ENCODE peak calls at places on chromosome 6, in four cellular contexts. One of them, this sample, is unnamed.

GRCh38 chr6:121951077-121951476 is 448.4 kb upstream of the HSF2 start:
- DNase-seq in right cardiac atrium: no peak
- DNase-seq in CD8-positive, alpha-beta memory T cell: no peak
- DNase-seq in colonic mucosa: no peak
- DNase-seq in this sample: no peak

GRCh38 chr6:6840831-6841263 is 252.3 kb downstream of the LY86 start:
- DNase-seq in CD8-positive, alpha-beta memory T cell: no peak
- DNase-seq in right cardiac atrium: no peak
- DNase-seq in colonic mucosa: no peak
- DNase-seq in this sample: no peak

GRCh38 chr6:41492261-41492891 is 53.8 kb upstream of the FOXP4 start:
- DNase-seq in CD8-positive, alpha-beta memory T cell: no peak
- DNase-seq in colonic mucosa: no peak
- DNase-seq in right cardiac atrium: no peak
- DNase-seq in this sample: no peak

GRCh38 chr6:163745566-163746400 is 331.3 kb downstream of the QKI start:
- DNase-seq in CD8-positive, alpha-beta memory T cell: no peak
- DNase-seq in colonic mucosa: no peak
- DNase-seq in right cardiac atrium: peak; percentile 65
- DNase-seq in this sample: no peak

GRCh38 chr6:61809004-61809595 is 476.9 kb downstream of the KHDRBS2 start:
- DNase-seq in right cardiac atrium: no peak
- DNase-seq in colonic mucosa: no peak
- DNase-seq in CD8-positive, alpha-beta memory T cell: no peak
- DNase-seq in this sample: peak; percentile 17

GRCh38 chr6:50555982-50556381 is 157.3 kb upstream of the TFAP2D start:
- DNase-seq in right cardiac atrium: no peak
- DNase-seq in colonic mucosa: no peak
- DNase-seq in CD8-positive, alpha-beta memory T cell: no peak
- DNase-seq in this sample: no peak

GRCh38 chr6:105733556-105734162 is 330.8 kb upstream of the PREP start:
- DNase-seq in colonic mucosa: no peak
- DNase-seq in right cardiac atrium: no peak
- DNase-seq in CD8-positive, alpha-beta memory T cell: no peak
- DNase-seq in this sample: peak; percentile 23

GRCh38 chr6:99330159-99330558 is 19.3 kb downstream of the FAXC start:
- DNase-seq in right cardiac atrium: no peak
- DNase-seq in colonic mucosa: peak; percentile 34
- DNase-seq in CD8-positive, alpha-beta memory T cell: peak; percentile 60
- DNase-seq in this sample: peak; percentile 80

GRCh38 chr6:105106260-105106659 is 73.6 kb downstream of the POPDC3 start:
- DNase-seq in CD8-positive, alpha-beta memory T cell: no peak
- DNase-seq in right cardiac atrium: no peak
- DNase-seq in colonic mucosa: no peak
- DNase-seq in this sample: no peak

DNA sequence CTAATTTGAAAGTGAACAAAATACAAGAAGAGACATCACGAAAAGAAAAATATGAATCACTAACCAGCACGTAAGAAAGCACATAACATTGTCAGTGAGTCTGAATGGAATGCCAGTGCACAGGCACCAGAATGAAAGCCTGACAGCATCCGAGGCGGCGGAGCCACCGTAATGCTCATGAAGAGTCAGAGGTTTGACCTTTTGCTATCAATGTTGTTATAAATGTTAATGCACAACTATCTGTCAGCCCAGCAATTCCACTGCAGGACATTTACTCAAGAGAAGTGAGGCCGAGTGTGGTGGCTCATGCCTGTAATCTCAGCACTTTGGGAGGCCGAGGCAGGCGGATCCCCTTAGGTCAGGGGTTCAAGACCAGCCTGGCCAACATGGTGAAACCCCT is 562.1 kb downstream of the PRKN start:
- DNase-seq in colonic mucosa: no peak
- DNase-seq in CD8-positive, alpha-beta memory T cell: no peak
- DNase-seq in right cardiac atrium: no peak
- DNase-seq in this sample: no peak
- H3K4me3 ChIP-seq in colonic mucosa: no peak overlapping the region
- H3K4me3 ChIP-seq in CD8-positive, alpha-beta memory T cell: no peak overlapping the region
- H3K4me3 ChIP-seq in right cardiac atrium: no peak overlapping the region
- H3K4me3 ChIP-seq in this sample: no peak overlapping the region

GRCh38 chr6:107416179-107416578 is 43.2 kb downstream of the PDSS2 start:
- DNase-seq in right cardiac atrium: no peak
- DNase-seq in CD8-positive, alpha-beta memory T cell: no peak
- DNase-seq in colonic mucosa: no peak
- DNase-seq in this sample: no peak
- H3K4me3 ChIP-seq in right cardiac atrium: no peak overlapping the region
- H3K4me3 ChIP-seq in CD8-positive, alpha-beta memory T cell: no peak overlapping the region
- H3K4me3 ChIP-seq in colonic mucosa: no peak overlapping the region
- H3K4me3 ChIP-seq in this sample: no peak overlapping the region

GRCh38 chr6:165660881-165661415 is 2.1 kb downstream of the PDE10A start:
- DNase-seq in CD8-positive, alpha-beta memory T cell: no peak
- DNase-seq in colonic mucosa: no peak
- DNase-seq in right cardiac atrium: peak; percentile 62
- DNase-seq in this sample: no peak
- H3K4me3 ChIP-seq in CD8-positive, alpha-beta memory T cell: no peak overlapping the region
- H3K4me3 ChIP-seq in colonic mucosa: peak overlapping the region; percentile 23
- H3K4me3 ChIP-seq in right cardiac atrium: peak overlapping the region; percentile 74
- H3K4me3 ChIP-seq in this sample: peak overlapping the region; percentile 41

GRCh38 chr6:160348209-160348551 is at the start of gene SLC22A3:
- DNase-seq in right cardiac atrium: peak; percentile 74
- DNase-seq in colonic mucosa: no peak
- DNase-seq in CD8-positive, alpha-beta memory T cell: no peak
- DNase-seq in this sample: no peak

GRCh38 chr6:160353950-160354496 is 5.8 kb downstream of the SLC22A3 start:
- DNase-seq in right cardiac atrium: no peak
- DNase-seq in colonic mucosa: no peak
- DNase-seq in CD8-positive, alpha-beta memory T cell: no peak
- DNase-seq in this sample: no peak

GRCh38 chr6:160347259-160348208 is 644 bp upstream of the SLC22A3 start:
- DNase-seq in right cardiac atrium: peak; percentile 39
- DNase-seq in colonic mucosa: peak; percentile 35
- DNase-seq in CD8-positive, alpha-beta memory T cell: no peak
- DNase-seq in this sample: no peak

GRCh38 chr6:160348552-160349441 is 619 bp downstream of the SLC22A3 start:
- DNase-seq in right cardiac atrium: peak; percentile 65
- DNase-seq in colonic mucosa: peak; percentile 45
- DNase-seq in CD8-positive, alpha-beta memory T cell: no peak
- DNase-seq in this sample: no peak

GRCh38 chr6:160349837-160350236 is 1.7 kb downstream of the SLC22A3 start:
- DNase-seq in right cardiac atrium: no peak
- DNase-seq in CD8-positive, alpha-beta memory T cell: no peak
- DNase-seq in colonic mucosa: no peak
- DNase-seq in this sample: no peak
- H3K4me3 ChIP-seq in right cardiac atrium: no peak overlapping the region
- H3K4me3 ChIP-seq in CD8-positive, alpha-beta memory T cell: no peak overlapping the region
- H3K4me3 ChIP-seq in colonic mucosa: no peak overlapping the region
- H3K4me3 ChIP-seq in this sample: no peak overlapping the region